ENCODE peak calls at places on chromosome 20, in four cellular contexts. One of them, this sample, is unnamed.

GRCh38 chr20:38875170-38875993 is 50.8 kb upstream of the FAM83D start:
- DNase-seq in retina: no peak
- DNase-seq in stimulated activated naive CD4-positive, alpha-beta T cell: no peak
- DNase-seq in fibroblast of lung: no peak
- DNase-seq in this sample: no peak

GRCh38 chr20:50464026-50464724 is 46.0 kb upstream of the PTPN1 start:
- DNase-seq in fibroblast of lung: peak
- DNase-seq in retina: peak
- DNase-seq in stimulated activated naive CD4-positive, alpha-beta T cell: peak
- DNase-seq in this sample: peak

GRCh38 chr20:23331951-23332350 is 18.6 kb upstream of the NXT1 start:
- DNase-seq in retina: no peak
- DNase-seq in fibroblast of lung: peak
- DNase-seq in stimulated activated naive CD4-positive, alpha-beta T cell: no peak
- DNase-seq in this sample: no peak

GRCh38 chr20:18729426-18729825 is 84.2 kb upstream of the SCP2D1 start:
- DNase-seq in fibroblast of lung: no peak
- DNase-seq in retina: no peak
- DNase-seq in stimulated activated naive CD4-positive, alpha-beta T cell: no peak
- DNase-seq in this sample: no peak

GRCh38 chr20:32702706-32703425 is 29.1 kb upstream of the C20orf203 start:
- DNase-seq in fibroblast of lung: no peak
- DNase-seq in retina: no peak
- DNase-seq in stimulated activated naive CD4-positive, alpha-beta T cell: no peak
- DNase-seq in this sample: no peak

GRCh38 chr20:49276201-49276894 is 1.5 kb downstream of the ZNFX1 start:
- DNase-seq in fibroblast of lung: peak
- DNase-seq in stimulated activated naive CD4-positive, alpha-beta T cell: peak
- DNase-seq in retina: peak
- DNase-seq in this sample: peak

GRCh38 chr20:53842301-53843099 is 227.9 kb downstream of the BCAS1 start:
- DNase-seq in fibroblast of lung: no peak
- DNase-seq in retina: no peak
- DNase-seq in stimulated activated naive CD4-positive, alpha-beta T cell: no peak
- DNase-seq in this sample: no peak

GRCh38 chr20:23879811-23880374 is 345 bp upstream of the CST5 start:
- DNase-seq in stimulated activated naive CD4-positive, alpha-beta T cell: no peak
- DNase-seq in fibroblast of lung: no peak
- DNase-seq in retina: no peak
- DNase-seq in this sample: no peak

GRCh38 chr20:23362392-23363256 is 642 bp downstream of the GZF1 start:
- DNase-seq in fibroblast of lung: peak
- DNase-seq in stimulated activated naive CD4-positive, alpha-beta T cell: peak
- DNase-seq in retina: peak
- DNase-seq in this sample: peak

GRCh38 chr20:40111282-40111681 is 577.8 kb downstream of the MAFB start:
- DNase-seq in fibroblast of lung: no peak
- DNase-seq in stimulated activated naive CD4-positive, alpha-beta T cell: no peak
- DNase-seq in retina: no peak
- DNase-seq in this sample: no peak

GRCh38 chr20:62737971-62738881 is 29.6 kb downstream of the NTSR1 start:
- DNase-seq in stimulated activated naive CD4-positive, alpha-beta T cell: no peak
- DNase-seq in retina: peak
- DNase-seq in fibroblast of lung: no peak
- DNase-seq in this sample: no peak

GRCh38 chr20:3798405-3798768 is 2.3 kb downstream of the CDC25B start:
- DNase-seq in fibroblast of lung: no peak
- DNase-seq in retina: no peak
- DNase-seq in stimulated activated naive CD4-positive, alpha-beta T cell: no peak
- DNase-seq in this sample: no peak

GRCh38 chr20:40192083-40192482 is 497.0 kb downstream of the MAFB start:
- DNase-seq in stimulated activated naive CD4-positive, alpha-beta T cell: no peak
- DNase-seq in fibroblast of lung: no peak
- DNase-seq in retina: no peak
- DNase-seq in this sample: no peak

GRCh38 chr20:3706774-3707507 is 5.5 kb downstream of the SIGLEC1 start:
- DNase-seq in fibroblast of lung: peak
- DNase-seq in stimulated activated naive CD4-positive, alpha-beta T cell: no peak
- DNase-seq in retina: no peak
- DNase-seq in this sample: peak

GRCh38 chr20:38890497-38890818 is 35.8 kb upstream of the FAM83D start:
- DNase-seq in fibroblast of lung: no peak
- DNase-seq in stimulated activated naive CD4-positive, alpha-beta T cell: no peak
- DNase-seq in retina: no peak
- DNase-seq in this sample: no peak

GRCh38 chr20:19735446-19735845 is 22.6 kb upstream of the RIN2 start:
- DNase-seq in stimulated activated naive CD4-positive, alpha-beta T cell: no peak
- DNase-seq in retina: no peak
- DNase-seq in fibroblast of lung: peak
- DNase-seq in this sample: peak

GRCh38 chr20:24769878-24770627 is 179.0 kb upstream of the CST7 start:
- DNase-seq in retina: no peak
- DNase-seq in stimulated activated naive CD4-positive, alpha-beta T cell: no peak
- DNase-seq in fibroblast of lung: no peak
- DNase-seq in this sample: no peak

This sample was measured in MG63.